ENCODE peak calls at places on chromosomes 4 and X, in eight cellular contexts. T is Right ventricle myocardium inferior; W is natural killer cell; L is activated T-cell treated with anti-CD3 and anti-CD28 coated beads, Interleukin-2, amount 50 U/mL, for 72 hours; C is mucosa of descending colon; N is activated T-helper 17 cell treated with anti-CD3 and anti-CD28 coated beads, Interleukin-2, amount 50 U/mL, for 72 hours; R is upper lobe of right lung; I is pancreas. B is an unnamed sample.

GRCh38 chrX:150155396-150156048 is 207.6 kb upstream of the MAMLD1 start:
- ATAC-seq in T (no peak), W (no peak), L (no peak), C (peak; percentile 55), N (no peak), R (no peak), I (no peak), B (no peak)

GRCh38 chr4:176139518-176139917 is 55.9 kb downstream of the SPATA4 start:
- ATAC-seq in T (no peak), W (no peak), L (no peak), C (no peak), N (no peak), R (no peak), I (no peak), B (no peak)

GRCh38 chrX:139739138-139739537 is 31.2 kb upstream of the MCF2 start:
- ATAC-seq in T (no peak), W (peak; percentile 84), L (peak; percentile 94), C (no peak), N (peak; percentile 95), R (no peak), I (no peak), B (peak; percentile 70)

GRCh38 chrX:39309721-39310152 is 508.5 kb downstream of the MID1IP1 start:
- ATAC-seq in T (peak; percentile 59), W (no peak), L (peak; percentile 77), C (peak; percentile 19), N (peak; percentile 68), R (no peak), I (no peak), B (peak; percentile 67)

GRCh38 chrX:10111364-10112148 is 45.2 kb upstream of the CLCN4 start:
- ATAC-seq in T (peak; percentile 38), W (no peak), L (peak; percentile 70), C (peak; percentile 67), N (peak; percentile 47), R (peak; percentile 34), I (no peak), B (peak; percentile 62)

GRCh38 chr4:19026281-19026680 is 1004.7 kb upstream of the LCORL start:
- ATAC-seq in T (no peak), W (no peak), L (no peak), C (no peak), N (no peak), R (peak; percentile 46), I (peak; percentile 76), B (no peak)

GRCh38 chr4:174316954-174317353 is 33.2 kb downstream of the CEP44 start:
- ATAC-seq in T (no peak), W (no peak), L (no peak), C (no peak), N (no peak), R (no peak), I (no peak), B (no peak)

GRCh38 chr4:147761218-147761883 is 29.5 kb downstream of the ARHGAP10 start:
- ATAC-seq in T (no peak), W (no peak), L (no peak), C (no peak), N (no peak), R (no peak), I (no peak), B (no peak)

GRCh38 chr4:149765630-149766029 is 50.0 kb downstream of the IQCM start:
- ATAC-seq in T (no peak), W (no peak), L (no peak), C (no peak), N (no peak), R (no peak), I (no peak), B (no peak)

GRCh38 chr4:98611649-98612317 is 46.6 kb downstream of the TSPAN5 start:
- ATAC-seq in T (no peak), W (no peak), L (no peak), C (no peak), N (no peak), R (no peak), I (no peak), B (no peak)

GRCh38 chrX:9952313-9952712 is 14.8 kb upstream of the CLDN34 start:
- ATAC-seq in T (no peak), W (no peak), L (no peak), C (no peak), N (no peak), R (no peak), I (no peak), B (no peak)

GRCh38 chrX:39551748-39552147 is 546.0 kb downstream of the BCOR start:
- ATAC-seq in T (no peak), W (no peak), L (peak; percentile 61), C (no peak), N (peak; percentile 88), R (no peak), I (no peak), B (peak; percentile 73)

GRCh38 chr4:149102765-149103164 is 660.6 kb upstream of the NR3C2 start:
- ATAC-seq in T (no peak), W (no peak), L (no peak), C (no peak), N (no peak), R (no peak), I (no peak), B (no peak)

GRCh38 chr4:19030536-19030935 is 1009.0 kb upstream of the LCORL start:
- ATAC-seq in T (no peak), W (no peak), L (no peak), C (no peak), N (no peak), R (no peak), I (no peak), B (no peak)

GRCh38 chrX:139909716-139910115 is 23.1 kb downstream of the ATP11C start:
- ATAC-seq in T (no peak), W (no peak), L (peak; percentile 78), C (no peak), N (peak; percentile 84), R (no peak), I (no peak), B (no peak)

B was measured in activated CD4-positive, CD25-positive, alpha-beta regulatory T cell treated with anti-CD3 and anti-CD28 coated beads, Interleukin-2, amount 50 U/mL, for 24 hours.